ENCODE peak calls at places on chromosomes 1 and 21, in six cellular contexts. D is H1, S is transverse colon, C is stomach, P is GM12892, J is K562. O is an unnamed sample.

GRCh38 chr1:234139966-234140365 is 233.3 kb upstream of the COA6 start:
- DNase-seq in D (no peak), S (no peak), C (no peak), P (no peak), J (no peak), O (no peak)

GRCh38 chr21:36235058-36235582 is 78.5 kb downstream of the DOP1B start:
- DNase-seq in D (no peak), S (no peak), C (peak), P (no peak), J (no peak), O (no peak)

GRCh38 chr1:8472668-8473067 is 154.8 kb downstream of the SLC45A1 start:
- DNase-seq in D (no peak), S (no peak), C (no peak), P (no peak), J (no peak), O (no peak)

GRCh38 chr1:159071970-159072582 is 4.5 kb downstream of the AIM2 start:
- DNase-seq in D (no peak), S (no peak), C (no peak), P (no peak), J (peak), O (no peak)

GRCh38 chr1:40281852-40282251 is 23.8 kb downstream of the ZMPSTE24 start:
- DNase-seq in D (no peak), S (no peak), C (no peak), P (no peak), J (no peak), O (no peak)

GRCh38 chr1:47894718-47895393 is 102.3 kb downstream of the TRABD2B start:
- DNase-seq in D (peak), S (peak), C (peak), P (no peak), J (no peak), O (no peak)

GRCh38 chr1:43979528-43980254 is 681 bp downstream of the B4GALT2 start:
- DNase-seq in D (peak), S (peak), C (peak), P (peak), J (peak), O (no peak)

GRCh38 chr1:48049823-48050539 is 52.8 kb upstream of the TRABD2B start:
- DNase-seq in D (no peak), S (no peak), C (no peak), P (no peak), J (no peak), O (no peak)

GRCh38 chr1:176058686-176059085 is 148.4 kb downstream of the COP1 start:
- DNase-seq in D (no peak), S (no peak), C (no peak), P (no peak), J (no peak), O (no peak)

GRCh38 chr1:52403566-52404115 is 582 bp downstream of the ORC1 start:
- DNase-seq in D (no peak), S (peak), C (no peak), P (peak), J (peak), O (no peak)

DNA sequence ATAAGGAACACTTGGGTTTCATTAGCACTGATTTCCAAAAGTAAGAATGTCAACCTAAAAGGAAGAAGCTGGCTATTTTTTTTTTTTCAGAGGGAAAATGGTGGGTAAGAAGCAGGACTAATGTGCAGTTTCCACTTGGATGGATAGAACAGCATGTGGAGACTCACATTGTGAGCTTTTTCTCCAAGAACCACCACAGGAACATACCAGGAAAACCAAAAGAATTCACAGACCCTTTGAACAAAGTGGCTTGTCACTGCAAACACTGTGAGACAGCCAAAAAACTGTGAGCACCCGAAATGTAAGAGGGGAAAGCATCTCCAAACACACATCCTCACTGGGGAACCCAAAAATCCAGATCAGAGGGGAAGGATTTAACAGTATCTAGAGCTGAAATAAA is 15.7 kb upstream of the MX1 start:
- DNase-seq in D (no peak), S (no peak), C (no peak), P (no peak), J (no peak), O (no peak)
- TF ChIP-seq POLR2AphosphoS5 in D (no peak), S (no peak), C (no peak), P (no peak), J (no peak), O (no peak)

DNA sequence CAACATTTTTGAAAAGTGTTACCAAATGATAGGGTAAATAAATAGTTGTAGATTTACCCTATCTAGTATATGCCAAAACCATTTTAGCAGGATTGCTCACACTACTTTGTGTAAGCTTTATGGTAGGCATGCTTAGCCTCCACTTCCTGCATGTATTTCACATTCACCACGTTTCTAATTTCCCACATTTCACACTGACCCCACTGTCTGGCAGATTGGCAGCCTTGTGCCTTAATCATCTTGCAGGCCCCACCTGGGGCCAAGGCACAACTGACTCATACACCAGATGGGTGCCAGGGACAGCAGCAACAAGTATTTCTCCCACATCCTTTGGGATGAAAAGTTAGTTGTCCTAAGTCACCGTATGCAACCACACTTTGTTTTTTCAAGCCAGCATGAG is 21.2 kb upstream of the CENPF start:
- DNase-seq in D (no peak), S (no peak), C (no peak), P (no peak), J (no peak), O (no peak)
- TF ChIP-seq POLR2AphosphoS5 in D (no peak), S (no peak), C (no peak), P (no peak), J (no peak), O (no peak)

GRCh38 chr1:67816506-67816905 is 16.8 kb downstream of the GNG12 start:
- DNase-seq in D (no peak), S (peak), C (no peak), P (no peak), J (no peak), O (no peak)
- TF ChIP-seq POLR2AphosphoS5 in D (no peak), S (no peak), C (no peak), P (no peak), J (no peak), O (no peak)

GRCh38 chr1:10815863-10816195 is 19.4 kb upstream of the CASZ1 start:
- DNase-seq in D (no peak), S (peak), C (peak), P (no peak), J (no peak), O (no peak)
- TF ChIP-seq POLR2AphosphoS5 in D (no peak), S (no peak), C (no peak), P (no peak), J (no peak), O (no peak)

GRCh38 chr1:94803517-94804441 is 16.4 kb upstream of the SLC44A3 start:
- DNase-seq in D (no peak), S (peak), C (no peak), P (no peak), J (no peak), O (no peak)
- TF ChIP-seq POLR2AphosphoS5 in D (no peak), S (peak), C (peak), P (no peak), J (no peak), O (no peak)

O was measured in suprapubic skin.